ENCODE peak calls at places on chromosome 14, in seven cellular contexts. E, J, H, K, S, A and C are unnamed samples.

GRCh38 chr14:104799657-104800599 is 973 bp upstream of the ZBTB42 start:
- DNase-seq in S (peak; percentile 67), J (peak; percentile 74), H (peak; percentile 91), K (no peak), A (peak; percentile 45), E (peak; percentile 60), C (no peak)

GRCh38 chr14:23864856-23865255 is 88.7 kb upstream of the DHRS4 start:
- DNase-seq in S (no peak), K (peak; percentile 27), H (no peak), A (no peak), E (no peak), J (no peak), C (no peak)

GRCh38 chr14:21201732-21202462 is 46.0 kb upstream of the OR5AU1 start:
- DNase-seq in S (no peak), K (no peak), E (no peak), A (no peak), H (no peak), J (no peak), C (no peak)

GRCh38 chr14:35134329-35135123 is 12.2 kb downstream of the PRORP start:
- DNase-seq in E (peak; percentile 65), J (no peak), S (no peak), H (no peak), A (no peak), K (no peak), C (no peak)

GRCh38 chr14:61107896-61108295 is 126.9 kb downstream of the SLC38A6 start:
- DNase-seq in E (no peak), A (no peak), K (no peak), H (no peak), J (no peak), S (no peak), C (no peak)

GRCh38 chr14:95290769-95291440 is 28.8 kb downstream of the CLMN start:
- DNase-seq in H (peak; percentile 67), E (no peak), S (no peak), J (no peak), K (no peak), A (no peak), C (no peak)

GRCh38 chr14:105470163-105470811 is 4.3 kb upstream of the CRIP2 start:
- DNase-seq in S (no peak), J (no peak), E (no peak), H (no peak), K (no peak), A (no peak), C (no peak)

GRCh38 chr14:61662437-61663311 is 32.6 kb upstream of the HIF1A start:
- DNase-seq in H (no peak), J (no peak), S (peak; percentile 75), A (peak; percentile 70), E (peak; percentile 98), K (no peak), C (peak; percentile 77)

GRCh38 chr14:75168586-75169335 is 7.7 kb downstream of the TMED10 start:
- DNase-seq in E (no peak), H (no peak), J (no peak), A (no peak), S (peak; percentile 64), K (no peak), C (no peak)

GRCh38 chr14:55689971-55690871 is 110.2 kb downstream of the KTN1 start:
- DNase-seq in K (no peak), A (peak; percentile 2), H (no peak), J (no peak), E (peak; percentile 9), S (no peak), C (no peak)

GRCh38 chr14:105087308-105087962 is 22.2 kb upstream of the GPR132 start:
- DNase-seq in E (peak; percentile 51), K (no peak), S (peak; percentile 56), J (no peak), H (no peak), A (no peak), C (no peak)

GRCh38 chr14:31829256-31829923 is 247.7 kb upstream of the ARHGAP5 start:
- DNase-seq in H (no peak), S (peak; percentile 91), J (no peak), A (no peak), K (no peak), E (peak; percentile 38), C (no peak)

GRCh38 chr14:99062216-99062615 is 209.8 kb downstream of the BCL11B start:
- DNase-seq in J (no peak), S (no peak), K (no peak), A (no peak), H (no peak), E (no peak), C (no peak)

GRCh38 chr14:102362084-102362483 is 606 bp downstream of the CINP start:
- DNase-seq in S (peak; percentile 57), E (peak; percentile 53), J (peak; percentile 5), K (no peak), H (no peak), A (no peak), C (no peak)

GRCh38 chr14:24411468-24412454 is 13.0 kb downstream of the NYNRIN start:
- DNase-seq in H (no peak), E (peak; percentile 31), J (no peak), S (peak; percentile 59), A (peak; percentile 46), K (peak; percentile 25), C (no peak)

GRCh38 chr14:101458536-101459391 is 102.5 kb upstream of the DIO3 start:
- DNase-seq in S (no peak), A (no peak), K (no peak), J (no peak), E (no peak), H (no peak), C (no peak)

GRCh38 chr14:100425454-100425814 is 102.3 kb downstream of the SLC25A47 start:
- DNase-seq in H (no peak), A (no peak), E (no peak), S (no peak), K (no peak), J (no peak), C (no peak)

GRCh38 chr14:35420036-35420811 is 15.7 kb upstream of the NFKBIA start:
- DNase-seq in S (peak; percentile 54), K (no peak), H (no peak), A (no peak), J (no peak), E (peak; percentile 87), C (no peak)

GRCh38 chr14:75514673-75515630 is 7.3 kb upstream of the BATF start:
- DNase-seq in A (peak; percentile 57), J (no peak), H (peak; percentile 29), E (peak; percentile 39), S (peak; percentile 15), K (no peak), C (no peak)

GRCh38 chr14:65150891-65151290 is 48.6 kb upstream of the MAX start:
- DNase-seq in A (no peak), J (no peak), S (no peak), E (no peak), K (no peak), H (no peak), C (no peak)

GRCh38 chr14:61887628-61888027 is 125.4 kb downstream of the SNAPC1 start:
- DNase-seq in A (no peak), H (no peak), E (peak; percentile 18), J (no peak), K (no peak), S (no peak), C (no peak)

GRCh38 chr14:20384321-20384720 is 29.0 kb downstream of the TEP1 start:
- DNase-seq in S (no peak), J (no peak), H (no peak), K (no peak), E (no peak), A (no peak), C (no peak)

GRCh38 chr14:57982161-57982560 is 116.3 kb upstream of the SLC35F4 start:
- DNase-seq in S (no peak), J (no peak), A (no peak), H (no peak), E (no peak), K (peak; percentile 39), C (no peak)

GRCh38 chr14:74065746-74066575 is 18.3 kb downstream of the ALDH6A1 start:
- DNase-seq in J (no peak), H (no peak), A (no peak), E (no peak), S (peak; percentile 78), K (no peak), C (no peak)